ENCODE peak calls at places on chromosomes 5 and 9, in four cellular contexts. X is SK-N-SH, F is GM12878, H is K562. E is an unnamed sample.

GRCh38 chr9:119868694-119869093 is 499.5 kb upstream of the BRINP1 start:
- DNase-seq in F (no peak), H (no peak), X (peak), E (no peak)

GRCh38 chr9:126682928-126683697 is 69.4 kb downstream of the LMX1B start:
- DNase-seq in X (peak), F (no peak), H (no peak), E (no peak)

GRCh38 chr5:124555179-124555578 is 191.3 kb downstream of the ZNF608 start:
- DNase-seq in X (no peak), H (no peak), F (no peak), E (no peak)

GRCh38 chr5:156475831-156476551 is 149.0 kb downstream of the SGCD start:
- DNase-seq in F (no peak), H (no peak), X (no peak), E (no peak)

GRCh38 chr9:134891016-134891589 is 10.5 kb downstream of the FCN2 start:
- DNase-seq in H (peak), X (no peak), F (no peak), E (peak)

GRCh38 chr9:35811364-35812024 is 568 bp downstream of the SPAG8 start:
- DNase-seq in H (no peak), X (no peak), F (no peak), E (no peak)

GRCh38 chr9:114276908-114277821 is 45.7 kb upstream of the ORM1 start:
- DNase-seq in X (no peak), F (no peak), H (no peak), E (peak)

GRCh38 chr9:123652416-123652815 is 277.5 kb downstream of the DENND1A start:
- DNase-seq in X (no peak), H (no peak), F (no peak), E (no peak)

GRCh38 chr5:110865400-110866094 is 126.7 kb downstream of the SLC25A46 start:
- DNase-seq in X (peak), F (no peak), H (peak), E (peak)

GRCh38 chr9:111301195-111301594 is 28.8 kb downstream of the OR2K2 start:
- DNase-seq in X (no peak), H (no peak), F (no peak), E (no peak)

GRCh38 chr5:16271851-16272250 is 92.3 kb upstream of the MARCHF11 start:
- DNase-seq in X (no peak), H (no peak), F (no peak), E (no peak)

GRCh38 chr9:104808030-104808614 is 44.2 kb downstream of the NIPSNAP3B start:
- DNase-seq in X (peak), H (no peak), F (no peak), E (peak)

GRCh38 chr5:147037517-147038205 is 159.1 kb upstream of the PPP2R2B start:
- DNase-seq in F (no peak), H (no peak), X (no peak), E (no peak)

GRCh38 chr9:134683714-134684374 is 42.2 kb downstream of the COL5A1 start:
- DNase-seq in H (no peak), F (no peak), X (no peak), E (no peak)

GRCh38 chr5:76789991-76790571 is 28.7 kb upstream of the F2RL1 start:
- DNase-seq in H (no peak), X (no peak), F (no peak), E (no peak)

GRCh38 chr5:69167488-69167845 is 517 bp downstream of the CCNB1 start:
- DNase-seq in H (peak), X (peak), F (no peak), E (no peak)
- TF ChIP-seq USF1 in H (no peak), X (no peak), F (no peak), E (no peak)

DNA sequence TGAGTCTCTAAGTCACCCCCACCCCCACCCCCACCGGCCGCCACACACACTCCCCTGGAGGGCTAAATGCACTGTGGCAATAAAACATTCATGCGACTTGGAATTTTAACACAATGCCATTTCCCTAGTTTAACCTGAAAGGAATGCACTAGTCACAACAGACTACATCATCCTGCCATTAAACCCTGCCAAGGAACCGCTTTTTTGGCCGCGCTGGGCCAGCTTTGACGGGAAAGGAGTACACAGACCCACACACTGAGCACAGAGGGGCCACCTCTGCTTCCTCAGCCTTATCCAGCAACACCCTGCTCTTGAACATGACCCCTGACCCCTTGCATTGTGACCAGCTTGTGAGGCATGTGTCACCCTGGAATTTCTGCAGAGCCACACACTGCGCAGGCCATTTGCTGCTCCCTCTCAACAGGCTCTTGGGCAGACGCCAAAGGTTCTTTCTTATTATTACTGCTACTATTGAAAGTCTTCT is 165.3 kb downstream of the BNC2 start:
- DNase-seq in X (peak), F (no peak), H (peak), E (peak)
- TF ChIP-seq USF1 in X (no peak), F (no peak), H (no peak), E (no peak)

DNA sequence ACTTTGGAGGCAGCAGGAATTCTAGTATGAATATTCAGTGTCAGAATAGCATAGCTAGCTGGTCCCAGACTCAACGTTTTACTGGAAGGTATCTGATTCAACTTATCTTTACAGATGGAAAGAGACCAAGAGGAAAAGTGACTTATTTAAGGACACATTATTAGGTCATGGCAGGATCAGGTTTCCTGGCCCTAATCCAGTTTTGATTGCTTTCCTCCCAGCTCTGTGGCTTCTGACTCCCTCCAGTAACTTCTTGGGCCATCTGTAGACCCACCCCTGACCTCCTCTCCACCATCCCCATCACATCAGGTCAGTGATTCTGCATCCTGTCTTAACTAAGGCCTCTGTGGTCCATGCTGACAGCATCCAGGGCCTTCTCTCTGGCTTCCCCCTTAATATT is 38.4 kb downstream of the SH3TC2 start:
- DNase-seq in F (no peak), H (no peak), X (no peak), E (no peak)
- TF ChIP-seq USF1 in F (no peak), H (no peak), X (no peak), E (no peak)

DNA sequence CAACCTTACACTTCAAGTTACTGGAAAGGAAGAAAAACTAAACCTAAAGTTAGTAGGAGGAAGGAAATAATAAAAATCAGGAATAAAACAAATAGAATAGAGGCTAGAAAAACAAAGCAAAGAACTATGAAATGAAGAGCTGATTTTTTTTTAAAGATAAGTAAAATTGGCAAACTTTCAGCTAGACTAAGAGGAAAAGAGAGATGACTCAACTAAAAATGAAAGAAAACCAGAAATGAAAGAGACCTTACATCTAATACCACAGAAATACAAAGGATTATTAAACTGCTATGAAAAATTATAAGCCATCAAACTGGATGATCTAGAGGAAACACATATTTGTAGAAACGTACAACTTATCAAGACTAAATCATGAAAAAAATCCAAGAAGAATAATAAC is 60.0 kb downstream of the PRRC1 start:
- DNase-seq in H (no peak), F (no peak), X (no peak), E (no peak)
- TF ChIP-seq USF1 in H (no peak), F (no peak), X (no peak), E (no peak)

E was measured in WTC11.